ENCODE peak calls at places on chromosomes 1 and 21, in six cellular contexts. One of them, this sample, is unnamed.

GRCh38 chr1:903721-904270 is 19.9 kb upstream of the SAMD11 start:
- DNase-seq in suprapubic skin: peak; percentile 75
- DNase-seq in tibial nerve: no peak
- DNase-seq in ovary: peak; percentile 29
- DNase-seq in SK-N-SH: no peak
- DNase-seq in sigmoid colon: peak; percentile 62
- DNase-seq in this sample: peak; percentile 9

GRCh38 chr1:227297073-227297793 is 21.1 kb downstream of the CDC42BPA start:
- DNase-seq in suprapubic skin: no peak
- DNase-seq in tibial nerve: no peak
- DNase-seq in ovary: no peak
- DNase-seq in SK-N-SH: no peak
- DNase-seq in sigmoid colon: no peak
- DNase-seq in this sample: no peak

GRCh38 chr1:214685906-214686305 is 82.9 kb downstream of the CENPF start:
- DNase-seq in suprapubic skin: no peak
- DNase-seq in tibial nerve: no peak
- DNase-seq in ovary: no peak
- DNase-seq in SK-N-SH: no peak
- DNase-seq in sigmoid colon: no peak
- DNase-seq in this sample: no peak

GRCh38 chr1:22955146-22955545 is 17.5 kb downstream of the LACTBL1 start:
- DNase-seq in suprapubic skin: no peak
- DNase-seq in tibial nerve: no peak
- DNase-seq in ovary: no peak
- DNase-seq in SK-N-SH: no peak
- DNase-seq in sigmoid colon: no peak
- DNase-seq in this sample: no peak

GRCh38 chr1:62746086-62746808 is 37.7 kb upstream of the ATG4C start:
- DNase-seq in suprapubic skin: no peak
- DNase-seq in tibial nerve: no peak
- DNase-seq in ovary: no peak
- DNase-seq in SK-N-SH: peak; percentile 56
- DNase-seq in sigmoid colon: no peak
- DNase-seq in this sample: no peak

GRCh38 chr1:205961970-205962820 is 18.9 kb upstream of the SLC26A9 start:
- DNase-seq in suprapubic skin: no peak
- DNase-seq in tibial nerve: no peak
- DNase-seq in ovary: no peak
- DNase-seq in SK-N-SH: no peak
- DNase-seq in sigmoid colon: no peak
- DNase-seq in this sample: no peak

GRCh38 chr1:158053276-158053675 is 59.8 kb downstream of the KIRREL1 start:
- DNase-seq in suprapubic skin: no peak
- DNase-seq in tibial nerve: no peak
- DNase-seq in ovary: no peak
- DNase-seq in SK-N-SH: no peak
- DNase-seq in sigmoid colon: no peak
- DNase-seq in this sample: no peak

GRCh38 chr21:34722684-34723300 is 54.0 kb downstream of the CLIC6 start:
- DNase-seq in suprapubic skin: no peak
- DNase-seq in tibial nerve: no peak
- DNase-seq in ovary: no peak
- DNase-seq in SK-N-SH: peak; percentile 35
- DNase-seq in sigmoid colon: no peak
- DNase-seq in this sample: no peak

DNA sequence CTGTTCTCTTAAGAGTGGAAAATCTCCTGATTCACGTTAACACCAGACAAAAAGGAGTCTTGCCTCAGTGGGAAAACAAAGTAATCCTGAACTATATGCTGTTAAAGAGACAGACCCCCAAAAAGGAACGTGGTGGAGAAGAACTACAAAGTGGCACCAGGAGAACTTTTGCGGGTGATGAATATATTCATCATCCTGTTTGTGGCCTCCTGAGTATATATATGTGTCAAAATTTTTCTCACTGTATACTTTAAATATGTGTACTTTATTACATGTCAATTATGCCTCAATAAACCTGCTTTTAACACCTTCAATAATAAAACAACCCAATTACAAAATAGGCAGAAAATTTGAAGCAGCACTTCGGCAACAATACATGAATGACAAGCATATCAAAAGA is 31.1 kb downstream of the ZNF644 start:
- DNase-seq in suprapubic skin: no peak
- DNase-seq in tibial nerve: no peak
- DNase-seq in ovary: no peak
- DNase-seq in SK-N-SH: no peak
- DNase-seq in sigmoid colon: no peak
- DNase-seq in this sample: no peak
- H3K36me3 ChIP-seq in suprapubic skin: no peaks in the 10 kb centered on the region
- H3K36me3 ChIP-seq in tibial nerve: no peaks in the 10 kb centered on the region
- H3K36me3 ChIP-seq in ovary: no peaks in the 10 kb centered on the region
- H3K36me3 ChIP-seq in SK-N-SH: peaks cover 2% of the 10 kb centered on the region
- H3K36me3 ChIP-seq in sigmoid colon: no peaks in the 10 kb centered on the region
- H3K36me3 ChIP-seq in this sample: no peaks in the 10 kb centered on the region

GRCh38 chr1:2908081-2908480 is 106.6 kb upstream of the TTC34 start:
- DNase-seq in suprapubic skin: no peak
- DNase-seq in tibial nerve: no peak
- DNase-seq in ovary: no peak
- DNase-seq in SK-N-SH: no peak
- DNase-seq in sigmoid colon: no peak
- DNase-seq in this sample: no peak

GRCh38 chr1:2911391-2912178 is 109.7 kb upstream of the ACTRT2 start:
- DNase-seq in suprapubic skin: no peak
- DNase-seq in tibial nerve: no peak
- DNase-seq in ovary: no peak
- DNase-seq in SK-N-SH: peak; percentile 44
- DNase-seq in sigmoid colon: no peak
- DNase-seq in this sample: no peak

GRCh38 chr1:2908561-2908960 is 107.1 kb upstream of the TTC34 start:
- DNase-seq in suprapubic skin: no peak
- DNase-seq in tibial nerve: no peak
- DNase-seq in ovary: no peak
- DNase-seq in SK-N-SH: no peak
- DNase-seq in sigmoid colon: no peak
- DNase-seq in this sample: no peak

GRCh38 chr1:2910211-2910610 is 108.7 kb upstream of the TTC34 start:
- DNase-seq in suprapubic skin: no peak
- DNase-seq in tibial nerve: no peak
- DNase-seq in ovary: no peak
- DNase-seq in SK-N-SH: no peak
- DNase-seq in sigmoid colon: no peak
- DNase-seq in this sample: no peak

DNA sequence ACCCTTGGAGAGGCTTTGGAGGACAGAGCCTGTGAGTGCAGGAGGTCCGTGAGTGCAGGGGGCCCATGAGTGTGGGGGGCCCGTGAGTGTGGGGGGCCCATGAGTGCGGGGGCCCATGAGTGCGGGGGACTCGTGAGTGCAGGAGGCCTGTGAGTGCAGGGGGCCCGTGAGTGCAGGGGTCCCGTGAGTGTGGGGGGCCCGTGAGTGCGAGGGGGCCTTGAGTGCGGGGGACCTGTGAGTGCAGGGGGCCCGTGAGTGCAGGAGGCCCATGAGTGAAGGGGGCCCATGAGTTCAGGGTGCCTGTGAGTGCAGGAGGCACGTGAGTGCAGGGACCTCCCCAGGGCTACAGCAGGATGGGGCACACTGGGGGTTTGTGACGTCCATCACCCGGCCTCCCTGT is 108.3 kb upstream of the TTC34 start:
- DNase-seq in suprapubic skin: no peak
- DNase-seq in tibial nerve: no peak
- DNase-seq in ovary: no peak
- DNase-seq in SK-N-SH: no peak
- DNase-seq in sigmoid colon: no peak
- DNase-seq in this sample: no peak
- H3K9me3 ChIP-seq in suprapubic skin: no peaks in the 10 kb centered on the region
- H3K9me3 ChIP-seq in tibial nerve: no peaks in the 10 kb centered on the region
- H3K9me3 ChIP-seq in ovary: no peaks in the 10 kb centered on the region
- H3K9me3 ChIP-seq in SK-N-SH: no peaks in the 10 kb centered on the region
- H3K9me3 ChIP-seq in sigmoid colon: no peaks in the 10 kb centered on the region
- H3K9me3 ChIP-seq in this sample: no peaks in the 10 kb centered on the region

DNA sequence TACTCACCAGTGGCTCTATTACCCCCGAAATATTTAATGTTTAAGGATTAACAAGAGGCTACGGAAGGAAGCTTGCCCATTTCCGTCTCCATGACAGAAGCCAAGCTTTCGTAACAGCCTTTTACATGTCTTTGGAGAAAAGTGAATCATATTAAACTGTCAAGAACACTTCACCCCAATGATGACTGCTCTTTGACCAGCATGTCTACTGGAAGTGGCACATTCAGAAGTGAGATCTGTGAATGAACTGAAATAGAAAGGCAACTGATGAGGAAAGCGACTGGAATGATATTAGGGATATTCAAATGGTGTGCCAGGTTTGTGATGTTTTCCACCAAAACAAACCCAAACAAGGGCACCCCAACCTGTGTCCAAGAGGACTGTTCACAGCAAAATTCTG is 8.5 kb upstream of the PRDM15 start:
- DNase-seq in suprapubic skin: no peak
- DNase-seq in tibial nerve: no peak
- DNase-seq in ovary: no peak
- DNase-seq in SK-N-SH: no peak
- DNase-seq in sigmoid colon: no peak
- DNase-seq in this sample: no peak
- TF ChIP-seq EP300 in suprapubic skin: no peak
- TF ChIP-seq EP300 in tibial nerve: no peak
- TF ChIP-seq EP300 in ovary: no peak
- TF ChIP-seq EP300 in SK-N-SH: no peak
- TF ChIP-seq EP300 in sigmoid colon: no peak
- TF ChIP-seq EP300 in this sample: no peak

DNA sequence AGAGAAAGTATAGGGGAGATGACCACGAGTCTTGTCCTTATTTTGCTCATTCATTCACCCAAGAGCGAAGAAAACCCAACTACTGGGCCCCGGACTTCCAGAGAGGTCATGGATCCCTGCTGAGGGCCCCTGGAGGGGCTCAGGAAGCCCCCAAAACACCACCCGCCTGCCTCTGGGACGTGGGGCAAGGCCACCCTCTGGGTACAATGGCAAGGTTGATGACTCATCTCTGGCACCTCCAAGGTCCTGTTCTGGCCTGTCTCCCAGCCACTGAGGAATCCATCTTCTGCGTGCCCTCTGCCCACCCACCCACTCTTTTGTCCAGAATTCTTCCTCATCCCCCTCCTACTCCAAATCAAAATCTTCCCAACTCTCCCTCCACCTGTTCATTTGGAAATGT is 21.3 kb upstream of the PRDM15 start:
- DNase-seq in suprapubic skin: no peak
- DNase-seq in tibial nerve: no peak
- DNase-seq in ovary: no peak
- DNase-seq in SK-N-SH: no peak
- DNase-seq in sigmoid colon: peak; percentile 51
- DNase-seq in this sample: no peak
- H3K36me3 ChIP-seq in suprapubic skin: peaks cover 75% of the 10 kb centered on the region
- H3K36me3 ChIP-seq in tibial nerve: no peaks in the 10 kb centered on the region
- H3K36me3 ChIP-seq in ovary: no peaks in the 10 kb centered on the region
- H3K36me3 ChIP-seq in SK-N-SH: peaks cover 32% of the 10 kb centered on the region
- H3K36me3 ChIP-seq in sigmoid colon: no peaks in the 10 kb centered on the region
- H3K36me3 ChIP-seq in this sample: no peaks in the 10 kb centered on the region

GRCh38 chr1:38061290-38061689 is 14.7 kb upstream of the POU3F1 start:
- DNase-seq in suprapubic skin: no peak
- DNase-seq in tibial nerve: no peak
- DNase-seq in ovary: no peak
- DNase-seq in SK-N-SH: no peak
- DNase-seq in sigmoid colon: no peak
- DNase-seq in this sample: no peak

GRCh38 chr1:38060557-38060956 is 14.0 kb upstream of the POU3F1 start:
- DNase-seq in suprapubic skin: no peak
- DNase-seq in tibial nerve: no peak
- DNase-seq in ovary: no peak
- DNase-seq in SK-N-SH: no peak
- DNase-seq in sigmoid colon: no peak
- DNase-seq in this sample: no peak

GRCh38 chr1:38063616-38064015 is 17.0 kb upstream of the POU3F1 start:
- DNase-seq in suprapubic skin: no peak
- DNase-seq in tibial nerve: no peak
- DNase-seq in ovary: no peak
- DNase-seq in SK-N-SH: no peak
- DNase-seq in sigmoid colon: no peak
- DNase-seq in this sample: no peak

GRCh38 chr1:38062361-38063288 is 16.0 kb upstream of the POU3F1 start:
- DNase-seq in suprapubic skin: no peak
- DNase-seq in tibial nerve: no peak
- DNase-seq in ovary: no peak
- DNase-seq in SK-N-SH: peak; percentile 64
- DNase-seq in sigmoid colon: no peak
- DNase-seq in this sample: no peak

GRCh38 chr1:38061883-38062328 is 15.3 kb upstream of the POU3F1 start:
- DNase-seq in suprapubic skin: no peak
- DNase-seq in tibial nerve: no peak
- DNase-seq in ovary: no peak
- DNase-seq in SK-N-SH: no peak
- DNase-seq in sigmoid colon: no peak
- DNase-seq in this sample: no peak
- H3K9me3 ChIP-seq in suprapubic skin: no peaks in the 10 kb centered on the region
- H3K9me3 ChIP-seq in tibial nerve: no peaks in the 10 kb centered on the region
- H3K9me3 ChIP-seq in ovary: no peaks in the 10 kb centered on the region
- H3K9me3 ChIP-seq in SK-N-SH: no peaks in the 10 kb centered on the region
- H3K9me3 ChIP-seq in sigmoid colon: no peaks in the 10 kb centered on the region
- H3K9me3 ChIP-seq in this sample: no peaks in the 10 kb centered on the region

DNA sequence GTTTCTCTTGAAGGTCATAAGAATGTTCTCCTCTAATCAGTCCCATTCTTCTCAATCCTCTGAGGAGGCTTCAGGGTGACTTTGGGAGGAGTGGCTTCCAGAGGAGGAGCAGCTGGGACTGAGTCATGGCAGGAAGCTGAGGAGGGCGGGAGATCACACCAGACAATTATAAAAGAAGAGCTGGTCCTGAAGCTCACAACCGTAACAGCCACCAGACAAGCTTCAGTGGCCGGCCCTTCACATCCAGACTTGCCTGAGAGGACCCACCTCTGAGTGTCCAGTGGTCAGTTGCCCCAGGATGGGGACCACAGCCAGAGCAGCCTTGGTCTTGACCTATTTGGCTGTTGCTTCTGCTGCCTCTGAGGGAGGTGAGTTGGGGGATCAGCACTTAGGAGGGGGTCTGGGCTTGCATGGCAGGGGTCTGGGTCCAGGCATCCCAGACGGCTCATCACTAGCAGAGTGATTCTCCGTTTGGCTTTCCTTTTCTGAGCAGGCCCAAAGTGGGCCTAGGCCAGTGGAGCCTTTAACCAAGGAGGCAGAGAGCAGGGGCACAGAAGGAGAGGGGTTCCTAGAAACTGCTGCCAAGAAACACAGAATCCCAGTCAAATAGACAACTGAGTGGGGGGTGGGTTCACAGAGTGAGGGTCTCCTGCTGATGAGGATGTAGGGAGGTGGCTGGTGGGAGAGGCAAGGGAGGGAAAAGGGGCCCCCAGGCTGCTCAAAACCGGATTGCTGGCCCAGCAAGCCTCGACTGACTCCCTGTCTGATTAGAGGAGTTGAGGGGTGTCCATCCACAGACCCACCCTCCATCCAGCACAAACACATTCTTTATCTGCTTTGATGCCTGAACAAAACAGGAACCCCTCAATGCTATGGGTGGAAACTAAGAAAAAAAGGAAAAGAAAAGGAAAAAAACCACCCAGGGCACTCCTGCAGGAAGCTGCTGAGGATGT is at the start of gene ECM1:
- DNase-seq in suprapubic skin: peak; percentile 82
- DNase-seq in tibial nerve: peak; percentile 27
- DNase-seq in ovary: no peak
- DNase-seq in SK-N-SH: no peak
- DNase-seq in sigmoid colon: peak; percentile 87
- DNase-seq in this sample: peak; percentile 55
- TF ChIP-seq EP300 in suprapubic skin: no peak
- TF ChIP-seq EP300 in tibial nerve: no peak
- TF ChIP-seq EP300 in ovary: no peak
- TF ChIP-seq EP300 in SK-N-SH: no peak
- TF ChIP-seq EP300 in sigmoid colon: no peak
- TF ChIP-seq EP300 in this sample: no peak

This sample was measured in transverse colon.